ENCODE peak calls at places on chromosome 1, in five cellular contexts. H is lower lobe of right lung; Z is CD8-positive, alpha-beta memory T cell; B is MM.1S; N is CD8-positive, alpha-beta T cell. M is an unnamed sample.

GRCh38 chr1:160827418-160827817 is 31.4 kb downstream of the LY9 start:
- DNase-seq in H (peak; percentile 72), Z (no peak), B (no peak), N (no peak), M (no peak)

GRCh38 chr1:1540015-1540816 is at the start of gene TMEM240:
- DNase-seq in H (peak; percentile 76), Z (peak; percentile 32), B (no peak), N (peak; percentile 51), M (peak; percentile 33)

GRCh38 chr1:226518375-226518774 is 30.2 kb upstream of the STUM start:
- DNase-seq in H (no peak), Z (no peak), B (no peak), N (no peak), M (no peak)

GRCh38 chr1:31460027-31460426 is 47.0 kb downstream of the SERINC2 start:
- DNase-seq in H (no peak), Z (no peak), B (no peak), N (no peak), M (no peak)

GRCh38 chr1:2821970-2822620 is 20.6 kb upstream of the TTC34 start:
- DNase-seq in H (peak; percentile 61), Z (peak; percentile 33), B (no peak), N (peak; percentile 41), M (no peak)

GRCh38 chr1:8284167-8284566 is 33.7 kb upstream of the SLC45A1 start:
- DNase-seq in H (no peak), Z (no peak), B (no peak), N (no peak), M (no peak)

GRCh38 chr1:65195495-65196417 is 47.8 kb downstream of the AK4 start:
- DNase-seq in H (no peak), Z (no peak), B (no peak), N (no peak), M (no peak)

GRCh38 chr1:89821322-89822108 is 683 bp downstream of the LRRC8D start:
- DNase-seq in H (peak; percentile 78), Z (peak; percentile 71), B (peak; percentile 79), N (peak; percentile 63), M (peak; percentile 66)

GRCh38 chr1:238606457-238606856 is 715.7 kb upstream of the ZP4 start:
- DNase-seq in H (no peak), Z (no peak), B (no peak), N (no peak), M (no peak)

GRCh38 chr1:207268337-207268736 is 53.1 kb upstream of the CD55 start:
- DNase-seq in H (no peak), Z (no peak), B (no peak), N (no peak), M (no peak)

GRCh38 chr1:8517579-8518489 is 199.9 kb downstream of the SLC45A1 start:
- DNase-seq in H (no peak), Z (peak; percentile 18), B (no peak), N (no peak), M (no peak)

GRCh38 chr1:167266965-167267364 is 46.3 kb downstream of the POU2F1 start:
- DNase-seq in H (no peak), Z (no peak), B (no peak), N (no peak), M (no peak)

GRCh38 chr1:177069489-177069888 is 95.0 kb downstream of the ASTN1 start:
- DNase-seq in H (no peak), Z (no peak), B (no peak), N (no peak), M (no peak)

GRCh38 chr1:217535601-217536377 is 95.1 kb downstream of the GPATCH2 start:
- DNase-seq in H (no peak), Z (no peak), B (no peak), N (no peak), M (no peak)

GRCh38 chr1:224635356-224635755 is 19.2 kb downstream of the CNIH3 start:
- DNase-seq in H (no peak), Z (no peak), B (no peak), N (no peak), M (no peak)

GRCh38 chr1:174912243-174912642 is 87.5 kb upstream of the CACYBP start:
- DNase-seq in H (no peak), Z (no peak), B (no peak), N (no peak), M (no peak)

GRCh38 chr1:168092566-168093355 is 44.0 kb downstream of the GPR161 start:
- DNase-seq in H (no peak), Z (no peak), B (no peak), N (no peak), M (no peak)

GRCh38 chr1:53572061-53572801 is 113.0 kb downstream of the DMRTB1 start:
- DNase-seq in H (no peak), Z (no peak), B (no peak), N (no peak), M (no peak)

GRCh38 chr1:27785763-27786162 is 12.7 kb downstream of the STX12 start:
- DNase-seq in H (no peak), Z (no peak), B (no peak), N (no peak), M (no peak)

GRCh38 chr1:110650623-110651022 is 24.1 kb downstream of the KCNA3 start:
- DNase-seq in H (no peak), Z (no peak), B (no peak), N (no peak), M (no peak)

GRCh38 chr1:110645172-110645571 is 29.6 kb downstream of the KCNA3 start:
- DNase-seq in H (no peak), Z (no peak), B (no peak), N (no peak), M (no peak)

GRCh38 chr1:110645962-110646735 is 28.6 kb downstream of the KCNA3 start:
- DNase-seq in H (no peak), Z (no peak), B (no peak), N (no peak), M (no peak)

GRCh38 chr1:110648405-110648804 is 26.3 kb downstream of the KCNA3 start:
- DNase-seq in H (no peak), Z (no peak), B (no peak), N (no peak), M (no peak)

GRCh38 chr1:110647254-110647891 is 27.4 kb downstream of the KCNA3 start:
- DNase-seq in H (no peak), Z (peak; percentile 42), B (no peak), N (no peak), M (peak; percentile 61)
- H3K4me1 ChIP-seq in H (peaks cover 55% of the 10 kb centered on the region), Z (peaks cover 79% of the 10 kb centered on the region), B (peaks cover 20% of the 10 kb centered on the region), N (peaks cover 65% of the 10 kb centered on the region), M (peaks cover 88% of the 10 kb centered on the region)

DNA sequence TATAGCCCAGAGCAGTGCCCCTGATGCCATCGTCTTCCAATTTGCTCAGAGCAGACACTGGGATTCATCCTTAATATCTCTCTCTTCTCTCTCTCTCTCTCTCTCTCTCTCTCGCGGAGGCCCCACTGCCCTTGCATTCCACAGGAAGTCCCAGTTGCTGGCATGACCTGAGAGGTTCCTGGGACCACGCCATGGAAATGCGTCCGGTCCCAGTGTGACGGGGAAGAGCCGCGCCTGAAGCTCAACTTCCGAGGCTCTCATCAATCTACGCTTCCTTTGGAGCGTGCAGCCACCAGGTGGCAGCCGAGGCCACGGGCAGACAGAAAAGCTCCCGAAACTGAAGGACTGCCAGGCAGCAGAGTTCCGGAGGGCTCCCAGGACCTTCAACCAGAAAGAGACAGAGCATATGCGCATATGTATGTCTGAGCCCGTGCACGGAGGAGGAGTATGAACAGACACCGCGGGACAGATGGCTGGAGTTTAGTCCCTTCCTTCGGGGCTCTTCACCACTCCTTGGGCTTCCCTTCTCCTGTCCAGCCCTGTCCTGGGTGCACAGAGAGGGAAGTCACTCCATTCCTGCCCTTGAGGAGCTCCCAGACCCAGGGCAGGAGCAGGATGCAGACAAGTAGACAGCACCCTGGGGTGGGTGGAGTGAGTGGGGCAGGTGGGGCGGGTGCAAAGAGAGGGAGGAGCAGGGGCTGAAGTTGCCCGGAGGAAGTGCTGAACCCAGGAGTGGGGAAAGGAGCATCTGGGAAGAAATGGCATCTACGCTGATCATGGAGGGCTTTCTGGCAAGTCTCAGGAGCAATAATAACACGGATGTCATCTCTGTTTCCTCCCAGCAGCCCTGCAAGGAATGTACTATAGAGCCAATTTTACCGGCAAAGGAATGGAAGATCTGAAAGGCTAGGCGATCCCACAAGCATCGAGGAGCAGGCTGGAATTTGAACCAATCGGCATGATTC is 10.5 kb downstream of the PDZK1IP1 start:
- DNase-seq in H (peak; percentile 93), Z (peak; percentile 40), B (peak; percentile 86), N (peak; percentile 69), M (peak; percentile 60)
- H3K27ac ChIP-seq in H (peak overlapping the region; percentile 37), Z (peak overlapping the region; percentile 76), B (no peak overlapping the region), N (no peak overlapping the region), M (no peak overlapping the region)

DNA sequence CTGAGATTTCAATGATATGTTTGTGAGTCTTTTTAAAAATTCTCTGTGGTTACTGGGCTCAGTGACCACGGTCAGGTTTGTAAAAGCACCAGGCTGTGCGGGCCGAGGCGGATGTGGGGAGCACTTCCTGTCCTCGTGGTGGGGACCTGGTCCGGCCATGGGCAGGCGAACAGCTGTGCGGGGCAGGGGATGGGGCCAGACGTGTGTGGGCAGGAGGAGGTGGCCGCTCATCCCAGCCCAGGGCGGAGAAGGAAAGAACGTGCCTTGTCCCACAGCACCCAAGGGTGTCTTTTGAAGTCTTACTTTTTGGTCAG is 5.2 kb upstream of the OXCT2 start:
- DNase-seq in H (peak; percentile 29), Z (no peak), B (peak; percentile 86), N (no peak), M (no peak)
- H3K4me1 ChIP-seq in H (no peaks in the 10 kb centered on the region), Z (no peaks in the 10 kb centered on the region), B (peaks cover 25% of the 10 kb centered on the region), N (no peaks in the 10 kb centered on the region), M (no peaks in the 10 kb centered on the region)

DNA sequence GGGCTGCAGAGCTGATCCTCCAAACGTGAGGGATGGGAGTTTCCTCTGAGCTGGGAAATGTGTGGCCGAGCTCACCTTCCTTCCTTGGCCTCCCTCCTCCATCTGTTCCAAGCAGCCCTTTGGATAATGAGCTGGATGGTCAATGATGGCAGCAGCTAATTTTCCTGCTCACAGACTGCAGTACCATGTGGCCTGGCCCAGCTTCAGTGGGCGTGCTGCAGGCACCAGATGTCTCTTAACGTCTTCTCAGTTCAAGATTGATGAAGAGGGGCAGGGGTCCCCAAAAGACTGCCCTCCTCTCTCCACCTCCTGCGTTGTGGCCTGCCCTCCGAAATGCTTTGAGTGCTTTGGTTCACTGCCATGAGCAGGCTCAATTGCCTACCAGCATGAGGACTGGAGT is 86.0 kb downstream of the UBIAD1 start:
- DNase-seq in H (no peak), Z (no peak), B (no peak), N (no peak), M (no peak)
- H3K27ac ChIP-seq in H (no peak overlapping the region), Z (no peak overlapping the region), B (no peak overlapping the region), N (no peak overlapping the region), M (no peak overlapping the region)

DNA sequence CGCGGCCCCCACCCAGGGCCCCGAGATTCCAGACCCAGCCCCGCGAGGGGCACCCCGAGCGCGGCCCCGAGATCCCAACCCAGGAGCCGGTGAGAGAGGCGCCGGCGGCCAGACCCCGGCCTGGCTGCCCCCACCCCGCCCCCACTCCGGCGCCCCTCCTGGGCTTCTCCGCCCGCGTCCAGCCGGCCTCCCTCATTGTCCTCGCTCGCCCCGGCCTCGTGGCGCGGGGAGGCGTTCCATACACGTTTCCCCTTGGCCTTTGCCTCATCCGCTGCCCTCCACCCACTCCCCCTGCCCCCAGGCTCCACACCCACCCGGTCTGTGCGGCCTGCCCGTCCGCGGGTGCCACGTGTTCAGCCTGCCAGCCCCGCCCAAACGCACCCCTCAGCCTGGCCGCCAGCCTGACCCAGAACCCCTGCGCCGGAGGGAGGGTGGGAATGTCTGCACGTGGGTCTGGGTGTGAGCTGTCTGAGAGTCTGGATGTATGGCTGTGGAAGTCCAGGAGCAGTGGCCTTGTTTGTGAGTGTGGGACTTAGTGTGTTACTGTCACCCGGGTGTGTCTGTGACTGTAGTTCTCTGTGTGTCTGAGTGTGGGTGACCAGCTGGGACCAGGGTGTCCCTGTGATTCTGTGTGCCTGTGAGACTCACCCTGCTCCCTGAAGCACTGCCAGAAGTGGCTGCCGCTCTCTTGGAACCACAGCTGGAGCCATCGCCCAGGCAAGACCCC is 681 bp downstream of the B4GALT2 start:
- DNase-seq in H (no peak), Z (no peak), B (no peak), N (no peak), M (no peak)
- H3K4me1 ChIP-seq in H (peaks cover 44% of the 10 kb centered on the region), Z (peaks cover 37% of the 10 kb centered on the region), B (peaks cover 25% of the 10 kb centered on the region), N (peaks cover 23% of the 10 kb centered on the region), M (peaks cover 40% of the 10 kb centered on the region)

GRCh38 chr1:44421374-44422028 is 16.4 kb downstream of the RNF220 start:
- DNase-seq in H (no peak), Z (no peak), B (no peak), N (no peak), M (no peak)
- H3K27ac ChIP-seq in H (no peak overlapping the region), Z (no peak overlapping the region), B (no peak overlapping the region), N (no peak overlapping the region), M (no peak overlapping the region)